ENCODE peak calls at places on chromosome 9, in four cellular contexts. Z is cardiac fibroblast; S is MM.1S; N is CD8-positive, alpha-beta T cell. H is an unnamed sample.
A peak's percentile ranks its signal among the peaks of the same experiment; 100 is the strongest.

GRCh38 chr9:33129886-33130284 is 37.3 kb downstream of the B4GALT1 start:
- DNase-seq in S (no peak), Z (no peak), N (no peak), H (no peak)

GRCh38 chr9:135212961-135213360 is 125.5 kb downstream of the OLFM1 start:
- DNase-seq in Z (no peak), S (no peak), N (no peak), H (no peak)

GRCh38 chr9:20031836-20032235 is 243.0 kb upstream of the SLC24A2 start:
- DNase-seq in S (no peak), N (no peak), Z (no peak), H (no peak)

GRCh38 chr9:27414215-27414731 is 109.8 kb upstream of the IFNK start:
- DNase-seq in Z (no peak), N (no peak), S (no peak), H (no peak)

GRCh38 chr9:79026311-79026710 is 545.5 kb upstream of the TLE4 start:
- DNase-seq in Z (no peak), N (no peak), S (peak; percentile 76), H (peak; percentile 36)

GRCh38 chr9:86093788-86094555 is 5.4 kb downstream of the GOLM1 start:
- DNase-seq in S (no peak), N (no peak), Z (peak; percentile 53), H (no peak)

GRCh38 chr9:3863114-3863528 is 337.3 kb upstream of the RFX3 start:
- DNase-seq in Z (peak; percentile 58), S (no peak), N (no peak), H (no peak)

GRCh38 chr9:129245276-129245675 is 67.2 kb upstream of the IER5L start:
- DNase-seq in N (no peak), Z (peak; percentile 37), S (no peak), H (no peak)

GRCh38 chr9:13487936-13488335 is 208.4 kb upstream of the MPDZ start:
- DNase-seq in N (no peak), S (no peak), Z (no peak), H (no peak)

GRCh38 chr9:37229882-37230482 is 109.6 kb downstream of the ZCCHC7 start:
- DNase-seq in N (no peak), S (no peak), Z (no peak), H (no peak)

GRCh38 chr9:83281306-83282255 is 218.6 kb upstream of the RASEF start:
- DNase-seq in Z (peak; percentile 58), S (no peak), N (no peak), H (no peak)

GRCh38 chr9:91334053-91334452 is 27.7 kb downstream of the AUH start:
- DNase-seq in S (no peak), N (no peak), Z (no peak), H (no peak)

GRCh38 chr9:99030082-99030481 is 74.8 kb upstream of the TGFBR1 start:
- DNase-seq in N (no peak), S (no peak), Z (peak; percentile 89), H (no peak)

GRCh38 chr9:113350338-113350672 is 964 bp downstream of the BSPRY start:
- DNase-seq in Z (no peak), N (no peak), S (peak; percentile 43), H (no peak)

GRCh38 chr9:93815677-93816076 is 139.5 kb downstream of the BARX1 start:
- DNase-seq in S (no peak), N (no peak), Z (no peak), H (no peak)

GRCh38 chr9:121741198-121741918 is 89.9 kb downstream of the DAB2IP start:
- DNase-seq in N (no peak), Z (no peak), S (no peak), H (no peak)

GRCh38 chr9:89606567-89607311 is 1.9 kb downstream of the GADD45G start:
- DNase-seq in N (no peak), Z (peak; percentile 27), S (peak; percentile 7), H (no peak)

GRCh38 chr9:90141723-90142122 is 500.9 kb downstream of the DIRAS2 start:
- DNase-seq in N (no peak), Z (peak; percentile 36), S (peak; percentile 60), H (peak; percentile 5)

GRCh38 chr9:133665535-133665934 is 29.4 kb downstream of the DBH start:
- DNase-seq in S (no peak), Z (no peak), N (no peak), H (no peak)

GRCh38 chr9:134318941-134319305 is 7.3 kb upstream of the RXRA start:
- DNase-seq in N (no peak), Z (no peak), S (no peak), H (no peak)

GRCh38 chr9:13268469-13268868 is 11.0 kb downstream of the MPDZ start:
- DNase-seq in S (no peak), Z (peak; percentile 62), N (no peak), H (no peak)

GRCh38 chr9:21559402-21560280 is 77.5 kb upstream of the IFNE start:
- DNase-seq in Z (peak; percentile 78), S (peak; percentile 11), N (peak; percentile 15), H (no peak)

GRCh38 chr9:764986-765385 is 76.5 kb upstream of the DMRT1 start:
- DNase-seq in Z (no peak), N (no peak), S (no peak), H (no peak)
- H3K4me3 ChIP-seq in Z (no peak overlapping the region), N (no peak overlapping the region), S (no peak overlapping the region), H (no peak overlapping the region)

GRCh38 chr9:128009639-128010038 is 28.9 kb upstream of the EEIG1 start:
- DNase-seq in N (no peak), Z (no peak), S (no peak), H (no peak)
- TF ChIP-seq CTCF in N (no peak), Z (no peak), S (no peak), H (no peak)

GRCh38 chr9:16680965-16681658 is 189.4 kb downstream of the BNC2 start:
- DNase-seq in S (no peak), Z (peak; percentile 40), N (no peak), H (no peak)
- H3K4me3 ChIP-seq in S (no peak overlapping the region), Z (no peak overlapping the region), N (no peak overlapping the region), H (no peak overlapping the region)

GRCh38 chr9:5866685-5867084 is 24.0 kb upstream of the MLANA start:
- DNase-seq in S (no peak), N (no peak), Z (no peak), H (no peak)
- TF ChIP-seq CTCF in S (no peak), N (no peak), Z (no peak), H (no peak)

GRCh38 chr9:127873886-127874285 is 3.6 kb downstream of the AK1 start:
- DNase-seq in Z (peak; percentile 84), S (no peak), N (no peak), H (no peak)
- H3K4me3 ChIP-seq in Z (no peak overlapping the region), S (no peak overlapping the region), N (no peak overlapping the region), H (no peak overlapping the region)

GRCh38 chr9:124766326-124766725 is 4.8 kb downstream of the NR6A1 start:
- DNase-seq in S (no peak), Z (no peak), N (no peak), H (no peak)

GRCh38 chr9:124766815-124767554 is 4.1 kb downstream of the NR6A1 start:
- DNase-seq in S (peak; percentile 27), Z (no peak), N (no peak), H (no peak)

GRCh38 chr9:124765439-124765835 is 5.7 kb downstream of the NR6A1 start:
- DNase-seq in N (no peak), Z (no peak), S (no peak), H (no peak)

GRCh38 chr9:124762633-124763032 is 8.5 kb downstream of the NR6A1 start:
- DNase-seq in Z (no peak), N (no peak), S (no peak), H (no peak)

GRCh38 chr9:124764774-124765438 is 6.2 kb downstream of the NR6A1 start:
- DNase-seq in N (no peak), Z (peak; percentile 41), S (peak; percentile 40), H (no peak)
- TF ChIP-seq CTCF in N (no peak), Z (peak; percentile 33), S (peak; percentile 43), H (peak; percentile 29)

GRCh38 chr9:137275937-137276756 is 1.4 kb upstream of the TOR4A start:
- DNase-seq in N (no peak), Z (no peak), S (no peak), H (no peak)
- H3K4me3 ChIP-seq in N (no peak overlapping the region), Z (no peak overlapping the region), S (no peak overlapping the region), H (no peak overlapping the region)

GRCh38 chr9:70121818-70122436 is 78.3 kb downstream of the MAMDC2 start:
- DNase-seq in Z (no peak), N (no peak), S (no peak), H (no peak)

GRCh38 chr9:70119786-70120185 is 76.1 kb downstream of the MAMDC2 start:
- DNase-seq in N (no peak), S (no peak), Z (no peak), H (no peak)

GRCh38 chr9:70123695-70124094 is 80.0 kb downstream of the MAMDC2 start:
- DNase-seq in Z (no peak), N (no peak), S (no peak), H (no peak)

GRCh38 chr9:70117835-70118319 is 74.2 kb downstream of the MAMDC2 start:
- DNase-seq in N (no peak), S (no peak), Z (peak; percentile 75), H (no peak)

GRCh38 chr9:70120834-70121510 is 77.3 kb downstream of the MAMDC2 start:
- DNase-seq in S (no peak), N (no peak), Z (peak; percentile 89), H (no peak)
- TF ChIP-seq CTCF in S (no peak), N (no peak), Z (peak; percentile 31), H (no peak)